ENCODE peak calls at places on chromosomes 6 and 20, in four cellular contexts. One of them, this sample, is unnamed.

GRCh38 chr20:11355338-11355737 is 562.4 kb upstream of the BTBD3 start:
- DNase-seq in mesendoderm: no peak
- DNase-seq in H9: no peak
- DNase-seq in IMR-90: no peak
- DNase-seq in this sample: no peak

GRCh38 chr20:309841-310644 is 12.7 kb downstream of the ZCCHC3 start:
- DNase-seq in mesendoderm: peak
- DNase-seq in H9: peak
- DNase-seq in IMR-90: peak
- DNase-seq in this sample: peak

GRCh38 chr20:32231847-32232246 is 24.2 kb downstream of the POFUT1 start:
- DNase-seq in mesendoderm: no peak
- DNase-seq in H9: no peak
- DNase-seq in IMR-90: peak
- DNase-seq in this sample: no peak

GRCh38 chr6:14818422-14818884 is 427.4 kb upstream of the JARID2 start:
- DNase-seq in mesendoderm: no peak
- DNase-seq in H9: no peak
- DNase-seq in IMR-90: no peak
- DNase-seq in this sample: no peak

GRCh38 chr6:4441981-4442434 is 306.6 kb upstream of the ECI2 start:
- DNase-seq in mesendoderm: no peak
- DNase-seq in H9: no peak
- DNase-seq in IMR-90: peak
- DNase-seq in this sample: peak

GRCh38 chr6:25570608-25571007 is 81.4 kb upstream of the SCGN start:
- DNase-seq in mesendoderm: no peak
- DNase-seq in H9: no peak
- DNase-seq in IMR-90: no peak
- DNase-seq in this sample: no peak

GRCh38 chr6:157773248-157773773 is 49.7 kb upstream of the SNX9 start:
- DNase-seq in mesendoderm: no peak
- DNase-seq in H9: no peak
- DNase-seq in IMR-90: no peak
- DNase-seq in this sample: peak

GRCh38 chr6:35262596-35262995 is 3.1 kb downstream of the ZNF76 start:
- DNase-seq in mesendoderm: no peak
- DNase-seq in H9: no peak
- DNase-seq in IMR-90: peak
- DNase-seq in this sample: peak

GRCh38 chr6:35839019-35839418 is 33.9 kb downstream of the LHFPL5 start:
- DNase-seq in mesendoderm: no peak
- DNase-seq in H9: no peak
- DNase-seq in IMR-90: no peak
- DNase-seq in this sample: no peak

GRCh38 chr20:56627122-56628014 is 1.7 kb upstream of the TFAP2C start:
- DNase-seq in mesendoderm: peak
- DNase-seq in H9: peak
- DNase-seq in IMR-90: no peak
- DNase-seq in this sample: peak

GRCh38 chr6:41566961-41567360 is 20.8 kb downstream of the FOXP4 start:
- DNase-seq in mesendoderm: no peak
- DNase-seq in H9: no peak
- DNase-seq in IMR-90: no peak
- DNase-seq in this sample: no peak

GRCh38 chr20:10131612-10132345 is 86.9 kb upstream of the SNAP25 start:
- DNase-seq in mesendoderm: no peak
- DNase-seq in H9: peak
- DNase-seq in IMR-90: peak
- DNase-seq in this sample: no peak

GRCh38 chr20:38842558-38842981 is 37.1 kb downstream of the PPP1R16B start:
- DNase-seq in mesendoderm: no peak
- DNase-seq in H9: no peak
- DNase-seq in IMR-90: no peak
- DNase-seq in this sample: no peak

GRCh38 chr6:23537828-23538227 is 588.2 kb upstream of the NRSN1 start:
- DNase-seq in mesendoderm: no peak
- DNase-seq in H9: no peak
- DNase-seq in IMR-90: no peak
- DNase-seq in this sample: no peak

GRCh38 chr6:30657454-30657853 is 10.5 kb downstream of the C6orf136 start:
- DNase-seq in mesendoderm: no peak
- DNase-seq in H9: no peak
- DNase-seq in IMR-90: no peak
- DNase-seq in this sample: no peak
- H3K4me2 ChIP-seq in mesendoderm: no peak
- H3K4me2 ChIP-seq in H9: no peak
- H3K4me2 ChIP-seq in IMR-90: no peak
- H3K4me2 ChIP-seq in this sample: no peak

GRCh38 chr6:90284745-90285481 is 11.7 kb downstream of the BACH2 start:
- DNase-seq in mesendoderm: peak
- DNase-seq in H9: no peak
- DNase-seq in IMR-90: peak
- DNase-seq in this sample: peak

GRCh38 chr6:90288404-90288803 is 8.2 kb downstream of the BACH2 start:
- DNase-seq in mesendoderm: peak
- DNase-seq in H9: no peak
- DNase-seq in IMR-90: peak
- DNase-seq in this sample: no peak

GRCh38 chr6:90285611-90286381 is 10.8 kb downstream of the BACH2 start:
- DNase-seq in mesendoderm: peak
- DNase-seq in H9: peak
- DNase-seq in IMR-90: peak
- DNase-seq in this sample: peak

GRCh38 chr6:90284236-90284744 is 12.4 kb downstream of the BACH2 start:
- DNase-seq in mesendoderm: peak
- DNase-seq in H9: peak
- DNase-seq in IMR-90: peak
- DNase-seq in this sample: peak

DNA sequence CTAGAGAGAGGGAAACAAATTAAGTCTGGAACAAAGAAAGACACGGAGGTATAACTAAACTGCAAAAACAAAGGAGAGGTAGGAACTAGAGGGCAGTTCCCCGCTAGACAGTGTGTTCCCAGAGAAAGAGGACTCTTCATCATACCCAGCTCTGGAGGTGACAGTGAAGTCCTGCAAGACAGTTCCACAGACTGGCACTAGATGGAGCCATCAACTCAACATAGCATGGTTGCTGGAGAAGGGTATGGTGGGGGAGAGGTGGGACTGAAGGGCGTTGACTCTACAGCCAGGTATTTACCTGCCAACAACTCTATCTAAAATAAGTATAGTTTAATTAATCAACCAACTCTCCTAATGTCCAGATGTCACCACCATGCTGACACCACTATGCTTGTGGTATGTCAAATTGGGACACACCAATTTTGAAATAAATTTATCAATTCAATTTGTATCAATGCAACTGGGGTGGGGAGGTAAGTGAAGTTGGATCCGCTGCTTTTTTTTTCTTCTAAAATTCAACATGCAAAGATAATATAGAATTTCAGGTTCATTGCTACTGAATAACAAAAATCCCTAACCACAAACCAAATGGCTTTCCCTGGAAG is 9.7 kb downstream of the BACH2 start:
- DNase-seq in mesendoderm: peak
- DNase-seq in H9: peak
- DNase-seq in IMR-90: peak
- DNase-seq in this sample: peak
- H3K9ac ChIP-seq in mesendoderm: no peak
- H3K9ac ChIP-seq in H9: no peak
- H3K9ac ChIP-seq in IMR-90: no peak
- H3K9ac ChIP-seq in this sample: no peak

GRCh38 chr20:63687419-63688233 is 8.8 kb upstream of the TNFRSF6B start:
- DNase-seq in mesendoderm: no peak
- DNase-seq in H9: no peak
- DNase-seq in IMR-90: no peak
- DNase-seq in this sample: no peak
- H3K23ac ChIP-seq in mesendoderm: no peak
- H3K23ac ChIP-seq in H9: no peak
- H3K23ac ChIP-seq in IMR-90: peak
- H3K23ac ChIP-seq in this sample: no peak

GRCh38 chr6:138979365-138979764 is 8.7 kb downstream of the REPS1 start:
- DNase-seq in mesendoderm: no peak
- DNase-seq in H9: no peak
- DNase-seq in IMR-90: peak
- DNase-seq in this sample: no peak

GRCh38 chr6:138978229-138978628 is 9.8 kb downstream of the REPS1 start:
- DNase-seq in mesendoderm: no peak
- DNase-seq in H9: no peak
- DNase-seq in IMR-90: no peak
- DNase-seq in this sample: no peak

GRCh38 chr6:138977242-138977641 is 10.8 kb downstream of the REPS1 start:
- DNase-seq in mesendoderm: no peak
- DNase-seq in H9: no peak
- DNase-seq in IMR-90: no peak
- DNase-seq in this sample: no peak

GRCh38 chr6:138975815-138976214 is 12.2 kb downstream of the REPS1 start:
- DNase-seq in mesendoderm: no peak
- DNase-seq in H9: no peak
- DNase-seq in IMR-90: no peak
- DNase-seq in this sample: no peak

GRCh38 chr6:138977646-138978167 is 10.3 kb downstream of the REPS1 start:
- DNase-seq in mesendoderm: no peak
- DNase-seq in H9: no peak
- DNase-seq in IMR-90: no peak
- DNase-seq in this sample: no peak
- H3K4me2 ChIP-seq in mesendoderm: no peak
- H3K4me2 ChIP-seq in H9: peak
- H3K4me2 ChIP-seq in IMR-90: no peak
- H3K4me2 ChIP-seq in this sample: no peak

DNA sequence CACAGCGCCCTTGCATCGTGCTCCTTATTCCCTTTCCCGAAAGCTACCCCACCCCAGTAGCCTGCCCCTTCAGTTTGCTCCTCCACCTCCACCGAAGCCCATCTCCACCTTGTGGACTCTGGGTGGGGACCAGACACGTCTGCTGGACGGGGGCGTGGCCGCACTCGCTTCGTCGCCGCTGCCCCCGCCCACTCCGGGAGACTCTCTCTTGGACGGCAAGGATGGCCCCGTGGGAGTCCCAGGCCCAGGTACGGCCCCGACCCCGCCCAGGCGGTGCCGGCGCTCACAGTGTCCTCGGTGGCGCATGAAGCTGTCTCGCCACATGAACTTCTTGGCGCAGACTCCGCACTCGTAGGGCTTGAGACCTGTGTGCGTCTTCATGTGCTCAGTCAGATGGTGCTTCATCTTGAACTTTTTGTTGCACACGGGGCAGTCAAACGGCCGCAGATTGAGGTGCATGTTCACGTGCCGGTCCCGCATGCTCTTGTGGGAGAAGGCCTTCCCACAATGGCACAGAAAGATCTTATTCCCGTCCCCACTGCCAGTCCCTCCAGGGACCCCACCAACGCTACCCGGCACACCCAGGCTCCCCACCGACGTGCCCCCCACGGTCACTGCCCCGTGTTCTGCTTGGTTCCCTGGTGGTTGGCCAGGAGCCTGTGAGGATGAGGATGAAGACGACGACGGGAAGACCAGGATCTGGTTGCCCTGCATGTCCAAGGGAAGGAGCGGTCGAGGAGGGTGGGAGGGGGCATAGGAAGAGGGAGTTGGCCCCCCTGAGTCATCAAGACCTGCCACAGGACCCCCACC is 1.3 kb upstream of the TAPBP start:
- DNase-seq in mesendoderm: peak
- DNase-seq in H9: peak
- DNase-seq in IMR-90: no peak
- DNase-seq in this sample: no peak
- H3K9ac ChIP-seq in mesendoderm: peak
- H3K9ac ChIP-seq in H9: no peak
- H3K9ac ChIP-seq in IMR-90: no peak
- H3K9ac ChIP-seq in this sample: peak

This sample was measured in mesenchymal stem cell.